ENCODE peak calls at places on chromosomes 3 and 15, in seven cellular contexts. R is IMR-90, P is neural progenitor cell, D is H1, O is HCT116, N is mesendoderm, V is fibroblast of lung. Z is an unnamed sample.

GRCh38 chr3:29240248-29240647 is 40.6 kb upstream of the RBMS3 start:
- DNase-seq in R (peak; percentile 66), P (no peak), D (peak; percentile 2), O (no peak), N (peak; percentile 70), V (peak; percentile 77), Z (no peak)

GRCh38 chr15:48992545-48992944 is 28.8 kb upstream of the SHC4 start:
- DNase-seq in R (no peak), P (no peak), D (no peak), O (no peak), N (no peak), V (no peak), Z (no peak)

GRCh38 chr3:106824856-106825255 is 552.4 kb upstream of the CCDC54 start:
- DNase-seq in R (peak; percentile 65), P (peak; percentile 47), D (no peak), O (peak; percentile 12), N (peak; percentile 79), V (peak; percentile 83), Z (peak; percentile 76)

GRCh38 chr3:177932750-177933660 is 603.2 kb upstream of the KCNMB2 start:
- DNase-seq in R (peak; percentile 6), P (no peak), D (no peak), O (no peak), N (no peak), V (peak; percentile 88), Z (no peak)

GRCh38 chr3:197006860-197007259 is 22.8 kb downstream of the MELTF start:
- DNase-seq in R (no peak), P (no peak), D (no peak), O (no peak), N (no peak), V (no peak), Z (peak; percentile 84)

GRCh38 chr15:55823699-55824098 is 80.7 kb upstream of the PRTG start:
- DNase-seq in R (peak; percentile 23), P (no peak), D (no peak), O (no peak), N (no peak), V (no peak), Z (peak; percentile 53)

GRCh38 chr3:105788548-105789036 is 80.2 kb downstream of the CBLB start:
- DNase-seq in R (no peak), P (no peak), D (no peak), O (no peak), N (no peak), V (peak; percentile 53), Z (no peak)

GRCh38 chr3:195699860-195700259 is 20.9 kb upstream of the MUC20 start:
- DNase-seq in R (no peak), P (no peak), D (no peak), O (no peak), N (no peak), V (no peak), Z (no peak)

GRCh38 chr15:56217341-56217740 is 26.3 kb downstream of the RFX7 start:
- DNase-seq in R (no peak), P (no peak), D (no peak), O (no peak), N (no peak), V (no peak), Z (no peak)

GRCh38 chr3:189685854-189686253 is 54.7 kb downstream of the TP63 start:
- DNase-seq in R (peak; percentile 93), P (no peak), D (no peak), O (peak; percentile 2), N (no peak), V (peak; percentile 87), Z (peak; percentile 35)

GRCh38 chr15:51621155-51621554 is 1.4 kb downstream of the DMXL2 start:
- DNase-seq in R (no peak), P (no peak), D (no peak), O (no peak), N (no peak), V (no peak), Z (no peak)

GRCh38 chr3:49058011-49058410 is 28.8 kb upstream of the IMPDH2 start:
- DNase-seq in R (no peak), P (no peak), D (no peak), O (no peak), N (no peak), V (no peak), Z (no peak)

GRCh38 chr3:172777901-172778300 is 27.4 kb downstream of the ECT2 start:
- DNase-seq in R (no peak), P (no peak), D (no peak), O (no peak), N (no peak), V (no peak), Z (no peak)

GRCh38 chr15:46222861-46223260 is 588.0 kb downstream of the SQOR start:
- DNase-seq in R (no peak), P (no peak), D (no peak), O (no peak), N (no peak), V (no peak), Z (no peak)

GRCh38 chr15:78873796-78874761 is 1.4 kb downstream of the MORF4L1 start:
- DNase-seq in R (peak; percentile 22), P (peak; percentile 32), D (no peak), O (no peak), N (peak; percentile 40), V (peak; percentile 23), Z (no peak)

GRCh38 chr3:40035177-40035576 is 225.8 kb downstream of the MYRIP start:
- DNase-seq in R (no peak), P (no peak), D (no peak), O (no peak), N (no peak), V (peak; percentile 58), Z (no peak)

GRCh38 chr3:192013110-192013509 is 552.1 kb downstream of the PYDC2 start:
- DNase-seq in R (no peak), P (no peak), D (no peak), O (no peak), N (no peak), V (no peak), Z (no peak)

GRCh38 chr3:184300377-184300717 is 1.3 kb downstream of the PSMD2 start:
- DNase-seq in R (peak; percentile 75), P (no peak), D (no peak), O (no peak), N (peak; percentile 37), V (peak; percentile 72), Z (peak; percentile 64)

GRCh38 chr15:68818671-68819450 is 1.8 kb downstream of the ANP32A start:
- DNase-seq in R (no peak), P (peak; percentile 78), D (no peak), O (no peak), N (peak; percentile 73), V (peak; percentile 55), Z (peak; percentile 92)

GRCh38 chr3:95154775-95155174 is 1091.9 kb downstream of the NSUN3 start:
- DNase-seq in R (no peak), P (no peak), D (no peak), O (no peak), N (no peak), V (peak; percentile 69), Z (no peak)

GRCh38 chr15:66569461-66570137 is 3.8 kb upstream of the LCTL start:
- DNase-seq in R (no peak), P (no peak), D (no peak), O (no peak), N (no peak), V (no peak), Z (no peak)

GRCh38 chr3:58384381-58385090 is 49.1 kb downstream of the PDHB start:
- DNase-seq in R (peak; percentile 24), P (no peak), D (no peak), O (no peak), N (no peak), V (no peak), Z (peak; percentile 63)

GRCh38 chr3:73037369-73037699 is 24.1 kb upstream of the EBLN2 start:
- DNase-seq in R (peak; percentile 41), P (no peak), D (no peak), O (no peak), N (peak; percentile 87), V (peak; percentile 66), Z (no peak)

GRCh38 chr15:99100245-99101173 is 4.4 kb upstream of the SYNM start:
- DNase-seq in R (peak; percentile 63), P (peak; percentile 90), D (no peak), O (peak; percentile 36), N (peak; percentile 82), V (peak; percentile 63), Z (peak; percentile 97)

GRCh38 chr3:46990573-46991374 is 11.3 kb downstream of the NBEAL2 start:
- DNase-seq in R (no peak), P (no peak), D (no peak), O (no peak), N (no peak), V (no peak), Z (peak; percentile 65)

GRCh38 chr3:127041264-127041820 is 58.4 kb downstream of the PLXNA1 start:
- DNase-seq in R (no peak), P (no peak), D (no peak), O (no peak), N (no peak), V (no peak), Z (peak; percentile 86)

GRCh38 chr3:23294770-23295387 is 91.8 kb downstream of the UBE2E2 start:
- DNase-seq in R (no peak), P (no peak), D (no peak), O (no peak), N (no peak), V (no peak), Z (no peak)
- H3K27ac ChIP-seq in R (no peak overlapping the region), P (no peak overlapping the region), D (no peak overlapping the region), O (no peak overlapping the region), N (no peak overlapping the region), V (no peak overlapping the region), Z (no peak overlapping the region)

GRCh38 chr3:45272411-45272810 is 46.3 kb upstream of the TMEM158 start:
- DNase-seq in R (no peak), P (no peak), D (no peak), O (no peak), N (peak; percentile 61), V (no peak), Z (no peak)
- H3K4me2 ChIP-seq in R (no peak overlapping the region), P (no peak overlapping the region), D (no peak overlapping the region), O (no peak overlapping the region), N (no peak overlapping the region), V (no peak overlapping the region), Z (no peak overlapping the region)

GRCh38 chr3:71537211-71537611 is 46.3 kb downstream of the FOXP1 start:
- DNase-seq in R (peak; percentile 96), P (no peak), D (no peak), O (peak; percentile 15), N (no peak), V (peak; percentile 99), Z (peak; percentile 94)
- H3K27ac ChIP-seq in R (peak overlapping the region; percentile 60), P (no peak overlapping the region), D (no peak overlapping the region), O (no peak overlapping the region), N (no peak overlapping the region), V (peak overlapping the region; percentile 89), Z (peak overlapping the region; percentile 95)

GRCh38 chr15:59329570-59330350 is 42.9 kb downstream of the MYO1E start:
- DNase-seq in R (peak; percentile 86), P (no peak), D (no peak), O (peak; percentile 35), N (no peak), V (peak; percentile 97), Z (no peak)

GRCh38 chr15:59326856-59327255 is 45.8 kb downstream of the MYO1E start:
- DNase-seq in R (no peak), P (no peak), D (no peak), O (no peak), N (no peak), V (no peak), Z (no peak)

GRCh38 chr15:59330649-59331048 is 42.0 kb downstream of the MYO1E start:
- DNase-seq in R (no peak), P (no peak), D (no peak), O (no peak), N (no peak), V (no peak), Z (no peak)

GRCh38 chr15:59327942-59328341 is 44.7 kb downstream of the MYO1E start:
- DNase-seq in R (no peak), P (no peak), D (no peak), O (no peak), N (no peak), V (no peak), Z (no peak)

GRCh38 chr15:59329091-59329490 is 43.6 kb downstream of the MYO1E start:
- DNase-seq in R (no peak), P (no peak), D (no peak), O (no peak), N (no peak), V (no peak), Z (no peak)
- H3K4me2 ChIP-seq in R (peak overlapping the region; percentile 58), P (no peak overlapping the region), D (no peak overlapping the region), O (peak overlapping the region; percentile 64), N (no peak overlapping the region), V (peak overlapping the region; percentile 4), Z (peak overlapping the region; percentile 80)

Z was measured in osteoblast.